ENCODE peak calls at places on chromosome 11, in ten cellular contexts. D, P, N, J, B, E, O, L, X and S are unnamed samples.

GRCh38 chr11:124194696-124195418 is 11.7 kb downstream of the OR10D3 start:
- DNase-seq in D (peak), P (no peak), N (peak), J (peak), B (peak), E (peak), O (peak), L (peak), X (peak), S (no peak)

GRCh38 chr11:112778091-112778889 is 182.9 kb upstream of the NCAM1 start:
- DNase-seq in D (no peak), P (no peak), N (no peak), J (no peak), B (no peak), E (no peak), O (no peak), L (no peak), X (no peak), S (no peak)

GRCh38 chr11:48055292-48056132 is 75.2 kb downstream of the PTPRJ start:
- DNase-seq in D (peak), P (peak), N (no peak), J (peak), B (no peak), E (no peak), O (peak), L (peak), X (no peak), S (no peak)

GRCh38 chr11:2464451-2465165 is 19.8 kb downstream of the KCNQ1 start:
- DNase-seq in D (no peak), P (no peak), N (no peak), J (peak), B (no peak), E (no peak), O (no peak), L (no peak), X (no peak), S (peak)

GRCh38 chr11:130846606-130847005 is 69.7 kb downstream of the SNX19 start:
- DNase-seq in D (no peak), P (no peak), N (no peak), J (no peak), B (no peak), E (peak), O (peak), L (no peak), X (no peak), S (no peak)

GRCh38 chr11:64609436-64610047 is 18.5 kb downstream of the SLC22A12 start:
- DNase-seq in D (no peak), P (no peak), N (peak), J (no peak), B (no peak), E (peak), O (no peak), L (no peak), X (no peak), S (no peak)

GRCh38 chr11:59025097-59025496 is 61.0 kb upstream of the GLYATL1B start:
- DNase-seq in D (peak), P (no peak), N (peak), J (no peak), B (no peak), E (no peak), O (no peak), L (no peak), X (no peak), S (no peak)

GRCh38 chr11:67252831-67253239 is 13.4 kb upstream of the GRK2 start:
- DNase-seq in D (no peak), P (no peak), N (peak), J (peak), B (no peak), E (peak), O (peak), L (peak), X (no peak), S (peak)

GRCh38 chr11:118051136-118051610 is 25.7 kb upstream of the TMPRSS4 start:
- DNase-seq in D (no peak), P (no peak), N (no peak), J (no peak), B (no peak), E (no peak), O (no peak), L (no peak), X (no peak), S (no peak)

GRCh38 chr11:133740928-133741327 is 104.4 kb downstream of the SPATA19 start:
- DNase-seq in D (no peak), P (no peak), N (no peak), J (no peak), B (no peak), E (no peak), O (no peak), L (no peak), X (no peak), S (no peak)

GRCh38 chr11:101474666-101475065 is 109.1 kb downstream of the TRPC6 start:
- DNase-seq in D (no peak), P (no peak), N (no peak), J (no peak), B (no peak), E (peak), O (no peak), L (no peak), X (no peak), S (no peak)

GRCh38 chr11:64885367-64886286 is 7.2 kb upstream of the EHD1 start:
- DNase-seq in D (no peak), P (peak), N (no peak), J (peak), B (peak), E (peak), O (peak), L (peak), X (no peak), S (no peak)

GRCh38 chr11:73566977-73567755 is 30.7 kb downstream of the FAM168A start:
- DNase-seq in D (no peak), P (no peak), N (peak), J (no peak), B (no peak), E (no peak), O (no peak), L (peak), X (no peak), S (no peak)

GRCh38 chr11:129694538-129694937 is 121.1 kb upstream of the TMEM45B start:
- DNase-seq in D (no peak), P (no peak), N (peak), J (no peak), B (no peak), E (peak), O (no peak), L (no peak), X (no peak), S (no peak)

GRCh38 chr11:129289350-129290040 is 86.2 kb upstream of the BARX2 start:
- DNase-seq in D (no peak), P (no peak), N (no peak), J (no peak), B (no peak), E (no peak), O (no peak), L (no peak), X (no peak), S (no peak)

GRCh38 chr11:84780689-84781293 is 846.4 kb downstream of the DLG2 start:
- DNase-seq in D (peak), P (no peak), N (peak), J (no peak), B (no peak), E (peak), O (peak), L (peak), X (peak), S (no peak)

GRCh38 chr11:4699697-4700435 is 2.2 kb upstream of the OR51E2 start:
- DNase-seq in D (no peak), P (no peak), N (no peak), J (no peak), B (no peak), E (no peak), O (no peak), L (no peak), X (no peak), S (no peak)

GRCh38 chr11:19929655-19930054 is 217.0 kb downstream of the NAV2 start:
- DNase-seq in D (no peak), P (no peak), N (no peak), J (no peak), B (no peak), E (peak), O (peak), L (peak), X (no peak), S (no peak)

GRCh38 chr11:13297308-13297916 is 19.8 kb downstream of the BMAL1 start:
- DNase-seq in D (no peak), P (no peak), N (no peak), J (peak), B (no peak), E (no peak), O (no peak), L (no peak), X (no peak), S (no peak)

GRCh38 chr11:34830648-34831047 is 85.5 kb downstream of the APIP start:
- DNase-seq in D (no peak), P (no peak), N (no peak), J (no peak), B (peak), E (peak), O (peak), L (no peak), X (no peak), S (no peak)

GRCh38 chr11:62805991-62806441 is 776 bp upstream of the NXF1 start:
- DNase-seq in D (no peak), P (peak), N (peak), J (peak), B (no peak), E (peak), O (peak), L (no peak), X (no peak), S (no peak)

GRCh38 chr11:1194977-1195689 is 27.7 kb upstream of the MUC5B start:
- DNase-seq in D (no peak), P (no peak), N (no peak), J (no peak), B (no peak), E (no peak), O (no peak), L (no peak), X (no peak), S (no peak)

GRCh38 chr11:18394928-18395734 is 768 bp downstream of the LDHA start:
- DNase-seq in D (peak), P (peak), N (peak), J (peak), B (no peak), E (peak), O (peak), L (peak), X (peak), S (no peak)

GRCh38 chr11:99376463-99376862 is 355.7 kb downstream of the CNTN5 start:
- DNase-seq in D (peak), P (no peak), N (no peak), J (no peak), B (no peak), E (no peak), O (peak), L (no peak), X (no peak), S (no peak)

GRCh38 chr11:11243790-11244469 is 109.1 kb downstream of the CSNK2A3 start:
- DNase-seq in D (peak), P (peak), N (peak), J (no peak), B (no peak), E (peak), O (peak), L (peak), X (peak), S (no peak)

GRCh38 chr11:128687321-128687720 is 6.6 kb upstream of the FLI1 start:
- DNase-seq in D (no peak), P (no peak), N (peak), J (no peak), B (no peak), E (peak), O (no peak), L (no peak), X (no peak), S (peak)

GRCh38 chr11:77106321-77106720 is 3.7 kb downstream of the OMP start:
- DNase-seq in D (no peak), P (no peak), N (no peak), J (no peak), B (no peak), E (peak), O (peak), L (no peak), X (no peak), S (peak)